ENCODE peak calls at places on chromosome 2, in seven cellular contexts. J is IMR-90, M is mesendoderm, Z is H9, R is neuronal stem cell, A is H1, Q is trophoblast cell. B is an unnamed sample.
A peak's percentile ranks its signal among the peaks of the same experiment; 100 is the strongest.

GRCh38 chr2:214543386-214543955 is 132.6 kb downstream of the VWC2L start:
- DNase-seq in Q (peak; percentile 79), Z (no peak), R (no peak), A (no peak), M (peak; percentile 71), J (peak; percentile 66), B (peak; percentile 37)

GRCh38 chr2:147709655-147710054 is 135.2 kb upstream of the ACVR2A start:
- DNase-seq in M (peak; percentile 90), J (no peak), A (no peak), Q (no peak), R (no peak), Z (no peak), B (no peak)

GRCh38 chr2:118987886-118988285 is 45.9 kb downstream of the MARCO start:
- DNase-seq in A (no peak), J (no peak), Q (no peak), R (no peak), Z (peak; percentile 14), M (no peak), B (no peak)

GRCh38 chr2:108253106-108253505 is 13.3 kb downstream of the SULT1C3 start:
- DNase-seq in Z (no peak), Q (no peak), R (no peak), A (no peak), M (no peak), J (no peak), B (no peak)

GRCh38 chr2:64330691-64331429 is 123.1 kb upstream of the LGALSL start:
- DNase-seq in J (peak; percentile 88), M (peak; percentile 93), Q (peak; percentile 93), Z (peak; percentile 81), A (peak; percentile 54), R (peak; percentile 90), B (peak; percentile 84)

GRCh38 chr2:37827911-37828411 is 97.1 kb upstream of the RMDN2 start:
- DNase-seq in A (no peak), J (peak; percentile 89), Q (peak; percentile 77), M (peak; percentile 43), R (no peak), Z (no peak), B (peak; percentile 71)

GRCh38 chr2:168717790-168718502 is 84.5 kb upstream of the NOSTRIN start:
- DNase-seq in J (no peak), A (no peak), R (no peak), Z (no peak), Q (peak; percentile 85), M (no peak), B (no peak)

GRCh38 chr2:9408641-9409151 is 14.6 kb downstream of the ITGB1BP1 start:
- DNase-seq in A (no peak), J (no peak), M (no peak), Q (no peak), Z (no peak), R (no peak), B (no peak)

GRCh38 chr2:96321230-96322103 is 3.6 kb upstream of the ITPRIPL1 start:
- DNase-seq in M (peak; percentile 54), Z (peak; percentile 72), Q (peak; percentile 27), A (no peak), R (peak; percentile 51), J (peak; percentile 14), B (peak; percentile 52)

GRCh38 chr2:134089454-134089853 is 164.4 kb upstream of the MGAT5 start:
- DNase-seq in A (no peak), R (no peak), J (no peak), M (no peak), Z (no peak), Q (no peak), B (no peak)

GRCh38 chr2:85053802-85054201 is 79.4 kb upstream of the TCF7L1 start:
- DNase-seq in Q (peak; percentile 56), M (peak; percentile 46), A (no peak), J (peak; percentile 54), R (no peak), Z (no peak), B (peak; percentile 21)

GRCh38 chr2:196166876-196167275 is 4.5 kb downstream of the STK17B start:
- DNase-seq in M (no peak), J (peak; percentile 87), Z (no peak), R (no peak), A (no peak), Q (peak; percentile 9), B (peak; percentile 60)

GRCh38 chr2:110726285-110726684 is 6.1 kb upstream of the ACOXL start:
- DNase-seq in R (no peak), J (no peak), Z (no peak), M (no peak), Q (no peak), A (no peak), B (no peak)

GRCh38 chr2:38301340-38301968 is 75.6 kb downstream of the ATL2 start:
- DNase-seq in M (peak; percentile 79), R (no peak), Q (no peak), J (no peak), Z (peak; percentile 30), A (no peak), B (no peak)

GRCh38 chr2:214410918-214411554 is at the start of gene VWC2L:
- DNase-seq in R (peak; percentile 83), J (peak; percentile 76), M (peak; percentile 91), A (peak; percentile 79), Q (peak; percentile 88), Z (peak; percentile 88), B (peak; percentile 83)

GRCh38 chr2:85577386-85578242 is at the start of gene VAMP8:
- DNase-seq in M (peak; percentile 86), Q (peak; percentile 91), Z (peak; percentile 92), R (no peak), A (peak; percentile 53), J (no peak), B (peak; percentile 49)

GRCh38 chr2:145325485-145325884 is 805.6 kb upstream of the ZEB2 start:
- DNase-seq in Z (no peak), A (no peak), M (no peak), R (no peak), J (no peak), Q (no peak), B (no peak)

GRCh38 chr2:24315669-24316068 is 44.7 kb downstream of the ITSN2 start:
- DNase-seq in Z (no peak), M (peak; percentile 23), Q (no peak), J (no peak), A (no peak), R (no peak), B (no peak)

GRCh38 chr2:208256192-208256782 is 1.4 kb upstream of the IDH1 start:
- DNase-seq in M (peak; percentile 48), A (no peak), Q (peak; percentile 25), R (no peak), Z (no peak), J (no peak), B (no peak)

GRCh38 chr2:227267406-227268115 is 57.5 kb upstream of the MFF start:
- DNase-seq in R (no peak), Z (no peak), J (no peak), M (no peak), A (no peak), Q (no peak), B (no peak)

GRCh38 chr2:144126302-144126701 is 393.6 kb downstream of the ZEB2 start:
- DNase-seq in J (no peak), Z (no peak), M (no peak), A (no peak), Q (no peak), R (no peak), B (no peak)

GRCh38 chr2:190849774-190850173 is 30.8 kb upstream of the GLS start:
- DNase-seq in M (no peak), Q (no peak), A (no peak), J (peak; percentile 88), Z (no peak), R (no peak), B (no peak)

GRCh38 chr2:43059183-43059897 is 167.1 kb downstream of the ZFP36L2 start:
- DNase-seq in A (no peak), Z (no peak), M (no peak), R (no peak), J (peak; percentile 98), Q (no peak), B (peak; percentile 94)

GRCh38 chr2:7450188-7451156 is 533.3 kb downstream of the RNF144A start:
- DNase-seq in Z (no peak), R (no peak), A (no peak), M (no peak), Q (no peak), J (no peak), B (no peak)

GRCh38 chr2:15826273-15826717 is 114.1 kb upstream of the MYCN start:
- DNase-seq in M (peak; percentile 85), A (no peak), Z (peak; percentile 82), J (no peak), R (peak; percentile 39), Q (peak; percentile 92), B (no peak)

GRCh38 chr2:103166406-103167324 is 404.8 kb downstream of the TMEM182 start:
- DNase-seq in M (no peak), Z (no peak), J (no peak), Q (no peak), A (no peak), R (no peak), B (no peak)

GRCh38 chr2:103167599-103167998 is 405.8 kb downstream of the TMEM182 start:
- DNase-seq in Z (no peak), J (no peak), R (no peak), A (no peak), M (no peak), Q (no peak), B (no peak)

GRCh38 chr2:103169856-103170255 is 408.0 kb downstream of the TMEM182 start:
- DNase-seq in Z (no peak), J (no peak), M (no peak), R (no peak), A (no peak), Q (no peak), B (no peak)

GRCh38 chr2:103161456-103162289 is 399.8 kb downstream of the TMEM182 start:
- DNase-seq in J (peak; percentile 30), Q (peak; percentile 64), M (peak; percentile 70), R (peak; percentile 44), Z (no peak), A (no peak), B (peak; percentile 16)

GRCh38 chr2:103165836-103166235 is 404.0 kb downstream of the TMEM182 start:
- DNase-seq in M (peak; percentile 59), R (no peak), Z (no peak), Q (no peak), A (no peak), J (no peak), B (no peak)
- H4K8ac ChIP-seq in M (no peak overlapping the region), R (no peak overlapping the region), Z (no peak overlapping the region), Q (no peak overlapping the region), A (no peak overlapping the region), J (no peak overlapping the region), B (no peak overlapping the region)

GRCh38 chr2:77348821-77349220 is 173.4 kb downstream of the LRRTM4 start:
- DNase-seq in M (no peak), R (no peak), Z (no peak), Q (no peak), A (no peak), J (no peak), B (no peak)
- H4K8ac ChIP-seq in M (no peak overlapping the region), R (no peak overlapping the region), Z (no peak overlapping the region), Q (no peak overlapping the region), A (no peak overlapping the region), J (no peak overlapping the region), B (no peak overlapping the region)

GRCh38 chr2:126650994-126651393 is 5.0 kb upstream of the GYPC start:
- DNase-seq in J (no peak), Q (no peak), Z (no peak), R (no peak), M (no peak), A (no peak), B (no peak)
- H4K8ac ChIP-seq in J (no peak overlapping the region), Q (no peak overlapping the region), Z (no peak overlapping the region), R (no peak overlapping the region), M (no peak overlapping the region), A (no peak overlapping the region), B (no peak overlapping the region)

GRCh38 chr2:160246356-160246755 is 46.3 kb upstream of the ITGB6 start:
- DNase-seq in J (peak; percentile 63), M (no peak), A (no peak), R (no peak), Z (no peak), Q (no peak), B (peak; percentile 40)
- H4K8ac ChIP-seq in J (no peak overlapping the region), M (no peak overlapping the region), A (no peak overlapping the region), R (no peak overlapping the region), Z (no peak overlapping the region), Q (peak overlapping the region; percentile 71), B (no peak overlapping the region)